ENCODE peak calls at places on chromosomes 4 and X, in four cellular contexts. B is mammary epithelial cell, I is endothelial cell, H is AG10803. X is an unnamed sample.

GRCh38 chr4:139146926-139147547 is 30.0 kb downstream of the ELF2 start:
- DNase-seq in H (no peak), B (no peak), I (no peak), X (no peak)

GRCh38 chr4:92091335-92091734 is 212.4 kb upstream of the GRID2 start:
- DNase-seq in H (no peak), B (no peak), I (no peak), X (no peak)

GRCh38 chrX:11381464-11381863 is 88.3 kb downstream of the AMELX start:
- DNase-seq in H (peak), B (peak), I (peak), X (peak)

GRCh38 chrX:2385224-2385623 is 115.6 kb downstream of the DHRSX start:
- DNase-seq in B (peak), H (peak), I (no peak), X (no peak)

GRCh38 chr4:164977243-164978164 is at the start of gene TRIM61:
- DNase-seq in I (peak), H (peak), B (no peak), X (no peak)

GRCh38 chrX:53263597-53264094 is 17.7 kb downstream of the IQSEC2 start:
- DNase-seq in I (no peak), B (peak), H (peak), X (no peak)

GRCh38 chr4:1365271-1366178 is 18.5 kb downstream of the UVSSA start:
- DNase-seq in H (no peak), I (no peak), B (peak), X (no peak)

GRCh38 chrX:105876658-105877057 is 54.3 kb downstream of the NRK start:
- DNase-seq in B (peak), H (no peak), I (no peak), X (no peak)

GRCh38 chr4:110270492-110271197 is 72.2 kb upstream of the ELOVL6 start:
- DNase-seq in I (no peak), B (peak), H (peak), X (no peak)

GRCh38 chr4:61428950-61429349 is 228.8 kb downstream of the ADGRL3 start:
- DNase-seq in B (no peak), H (no peak), I (no peak), X (no peak)

GRCh38 chrX:26922278-26922677 is 540.9 kb downstream of the PPP4R3C start:
- DNase-seq in B (no peak), H (no peak), I (no peak), X (no peak)

GRCh38 chr4:118112647-118113046 is 78.4 kb downstream of the NDST3 start:
- DNase-seq in H (no peak), I (no peak), B (no peak), X (no peak)

GRCh38 chrX:134669378-134670098 is 11.3 kb upstream of the PLAC1 start:
- DNase-seq in I (no peak), B (peak), H (peak), X (no peak)

GRCh38 chrX:69025802-69026301 is 139.4 kb downstream of the PJA1 start:
- DNase-seq in I (no peak), H (peak), B (peak), X (no peak)

GRCh38 chr4:79241846-79242245 is 84.0 kb downstream of the NAA11 start:
- DNase-seq in B (no peak), H (peak), I (no peak), X (no peak)
- TF ChIP-seq CTCF in B (no peak), H (peak), I (no peak), X (no peak)

GRCh38 chr4:158811704-158812103 is 42.9 kb downstream of the FNIP2 start:
- DNase-seq in H (no peak), B (no peak), I (no peak), X (no peak)
- TF ChIP-seq CTCF in H (no peak), B (no peak), I (no peak), X (no peak)

GRCh38 chr4:59455751-59456150 is 1744.4 kb upstream of the ADGRL3 start:
- DNase-seq in H (no peak), I (no peak), B (no peak), X (no peak)
- TF ChIP-seq CTCF in H (no peak), I (no peak), B (no peak), X (no peak)

DNA sequence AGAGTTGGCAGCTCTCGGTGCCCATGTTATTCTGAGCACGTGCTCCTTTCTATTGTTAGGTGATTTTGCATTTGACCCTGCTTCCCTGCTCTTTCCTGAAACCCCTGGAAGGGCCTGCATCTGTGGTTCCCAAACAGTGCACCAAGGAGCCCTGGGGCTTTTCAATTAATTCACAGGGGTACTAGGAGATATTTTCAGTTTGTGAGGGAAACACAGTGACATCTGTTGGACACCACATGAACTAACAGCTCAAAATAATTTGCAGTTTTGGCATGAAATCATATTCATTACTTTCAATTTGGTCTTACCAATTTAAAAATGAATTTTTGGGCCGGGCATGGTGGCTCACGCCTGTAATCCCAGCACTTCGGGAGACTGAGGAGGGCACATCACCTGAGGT is 156.6 kb downstream of the GATB start:
- DNase-seq in I (no peak), B (no peak), H (peak), X (no peak)
- TF ChIP-seq CTCF in I (peak), B (peak), H (peak), X (peak)

DNA sequence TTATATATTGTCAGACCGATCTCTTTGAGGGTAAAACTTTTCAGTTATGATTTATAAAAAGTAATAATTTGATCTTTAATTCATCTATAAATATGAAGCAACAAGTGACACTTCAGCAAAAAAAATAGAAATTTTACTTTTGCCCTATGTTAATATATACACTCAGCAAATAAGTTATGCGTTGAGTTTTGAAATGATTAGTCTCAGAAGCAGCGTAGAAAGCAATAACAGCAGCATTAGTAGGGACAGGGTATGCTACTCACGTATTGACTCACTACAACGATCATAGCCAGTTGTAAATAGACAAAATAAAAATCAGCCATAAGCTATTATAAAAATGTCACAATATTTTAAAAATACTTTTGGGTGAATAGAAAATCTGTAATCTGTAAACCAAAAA is 1229.2 kb downstream of the ADGRL3 start:
- DNase-seq in I (no peak), H (no peak), B (no peak), X (no peak)
- TF ChIP-seq CTCF in I (no peak), H (no peak), B (no peak), X (no peak)

DNA sequence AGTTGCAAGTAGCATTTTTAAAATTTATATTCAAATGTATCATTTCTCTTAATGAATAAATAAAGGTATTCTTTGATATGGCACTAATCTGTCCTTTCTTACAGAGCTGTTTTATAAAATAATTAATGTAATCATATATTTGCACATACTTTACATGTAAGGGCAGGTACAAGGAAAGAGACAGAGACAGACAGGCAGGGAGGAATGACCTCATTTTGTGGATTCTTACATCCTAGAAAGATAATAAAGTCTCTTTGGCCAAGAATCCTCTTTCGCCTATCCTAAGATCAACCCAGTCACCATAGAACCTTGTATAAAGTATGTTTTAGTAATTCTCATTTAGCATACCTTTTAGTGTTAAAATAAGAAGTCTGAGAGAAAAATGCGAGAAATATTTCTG is 98.5 kb upstream of the CTSO start:
- DNase-seq in H (no peak), B (peak), I (no peak), X (no peak)
- TF ChIP-seq CTCF in H (no peak), B (no peak), I (no peak), X (no peak)

DNA sequence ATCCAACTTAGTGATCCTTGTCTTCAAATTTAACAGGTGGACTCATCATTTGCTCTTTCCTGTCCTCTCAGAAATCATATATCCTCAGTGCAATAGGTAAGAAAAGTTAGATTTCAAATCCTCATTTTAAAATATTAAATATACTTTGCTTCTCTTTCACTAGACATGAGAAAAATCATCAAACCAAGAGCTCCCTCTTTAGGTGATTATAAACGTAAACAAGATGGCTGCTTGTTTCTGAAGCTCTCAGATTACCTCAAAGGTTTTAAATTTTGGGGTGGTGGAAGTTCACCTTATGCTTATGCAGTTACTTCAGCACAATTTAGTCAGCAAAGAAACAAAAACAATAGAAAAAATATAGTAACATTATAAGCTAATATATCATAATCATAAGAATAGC is 27.3 kb downstream of the CSN3 start:
- DNase-seq in I (no peak), H (no peak), B (peak), X (no peak)
- TF ChIP-seq CTCF in I (no peak), H (no peak), B (no peak), X (no peak)

GRCh38 chrX:130082244-130083106 is 27.8 kb downstream of the ELF4 start:
- DNase-seq in B (no peak), H (peak), I (no peak), X (no peak)
- TF ChIP-seq CTCF in B (no peak), H (peak), I (no peak), X (no peak)

X was measured in neural crest cell.